ENCODE peak calls at places on chromosomes 6 and 20, in eight cellular contexts. One of them, this sample, is unnamed. For H3K4me1 and H3K9me3, the result is how much of the 10 kb centered on the place peaks cover.

GRCh38 chr20:8997720-8998119 is 71.2 kb upstream of the PLCB4 start:
- DNase-seq in thyroid gland: no peak
- DNase-seq in cardiac muscle cell: no peak
- DNase-seq in naive thymus-derived CD4-positive, alpha-beta T cell: no peak
- DNase-seq in neuronal stem cell: no peak
- DNase-seq in CD8-positive, alpha-beta T cell: no peak
- DNase-seq in IMR-90: no peak
- DNase-seq in neural progenitor cell: no peak
- DNase-seq in this sample: no peak

GRCh38 chr20:34437330-34437986 is 74.4 kb downstream of the ITCH start:
- DNase-seq in IMR-90: peak
- DNase-seq in CD8-positive, alpha-beta T cell: no peak
- DNase-seq in neural progenitor cell: no peak
- DNase-seq in naive thymus-derived CD4-positive, alpha-beta T cell: no peak
- DNase-seq in neuronal stem cell: no peak
- DNase-seq in thyroid gland: no peak
- DNase-seq in cardiac muscle cell: peak
- DNase-seq in this sample: no peak

GRCh38 chr6:42294759-42295158 is 77.1 kb upstream of the MRPS10 start:
- DNase-seq in IMR-90: peak
- DNase-seq in cardiac muscle cell: no peak
- DNase-seq in neural progenitor cell: no peak
- DNase-seq in CD8-positive, alpha-beta T cell: no peak
- DNase-seq in thyroid gland: no peak
- DNase-seq in naive thymus-derived CD4-positive, alpha-beta T cell: no peak
- DNase-seq in neuronal stem cell: no peak
- DNase-seq in this sample: no peak

GRCh38 chr6:110949679-110950285 is 8.7 kb upstream of the GTF3C6 start:
- DNase-seq in neural progenitor cell: no peak
- DNase-seq in CD8-positive, alpha-beta T cell: no peak
- DNase-seq in naive thymus-derived CD4-positive, alpha-beta T cell: peak
- DNase-seq in thyroid gland: no peak
- DNase-seq in IMR-90: peak
- DNase-seq in neuronal stem cell: no peak
- DNase-seq in cardiac muscle cell: peak
- DNase-seq in this sample: peak

GRCh38 chr6:21747441-21747840 is 153.9 kb downstream of the SOX4 start:
- DNase-seq in IMR-90: no peak
- DNase-seq in naive thymus-derived CD4-positive, alpha-beta T cell: no peak
- DNase-seq in thyroid gland: no peak
- DNase-seq in cardiac muscle cell: no peak
- DNase-seq in neural progenitor cell: no peak
- DNase-seq in CD8-positive, alpha-beta T cell: no peak
- DNase-seq in neuronal stem cell: no peak
- DNase-seq in this sample: no peak

GRCh38 chr6:167683028-167683862 is 143.5 kb upstream of the AFDN start:
- DNase-seq in neural progenitor cell: no peak
- DNase-seq in CD8-positive, alpha-beta T cell: no peak
- DNase-seq in neuronal stem cell: no peak
- DNase-seq in IMR-90: peak
- DNase-seq in naive thymus-derived CD4-positive, alpha-beta T cell: no peak
- DNase-seq in cardiac muscle cell: peak
- DNase-seq in thyroid gland: no peak
- DNase-seq in this sample: no peak

GRCh38 chr20:8790442-8791074 is 278.3 kb upstream of the PLCB4 start:
- DNase-seq in IMR-90: peak
- DNase-seq in naive thymus-derived CD4-positive, alpha-beta T cell: no peak
- DNase-seq in cardiac muscle cell: peak
- DNase-seq in CD8-positive, alpha-beta T cell: no peak
- DNase-seq in neuronal stem cell: peak
- DNase-seq in thyroid gland: peak
- DNase-seq in neural progenitor cell: peak
- DNase-seq in this sample: no peak

GRCh38 chr6:3309391-3310050 is 50.8 kb downstream of the PSMG4 start:
- DNase-seq in IMR-90: no peak
- DNase-seq in neural progenitor cell: no peak
- DNase-seq in naive thymus-derived CD4-positive, alpha-beta T cell: no peak
- DNase-seq in CD8-positive, alpha-beta T cell: no peak
- DNase-seq in cardiac muscle cell: no peak
- DNase-seq in thyroid gland: no peak
- DNase-seq in neuronal stem cell: no peak
- DNase-seq in this sample: no peak

GRCh38 chr6:155078331-155078745 is 83.2 kb downstream of the TIAM2 start:
- DNase-seq in naive thymus-derived CD4-positive, alpha-beta T cell: no peak
- DNase-seq in CD8-positive, alpha-beta T cell: no peak
- DNase-seq in thyroid gland: peak
- DNase-seq in cardiac muscle cell: peak
- DNase-seq in neuronal stem cell: no peak
- DNase-seq in neural progenitor cell: no peak
- DNase-seq in IMR-90: no peak
- DNase-seq in this sample: no peak

GRCh38 chr6:85113934-85114582 is 335.8 kb upstream of the NT5E start:
- DNase-seq in neuronal stem cell: no peak
- DNase-seq in thyroid gland: no peak
- DNase-seq in cardiac muscle cell: peak
- DNase-seq in IMR-90: no peak
- DNase-seq in CD8-positive, alpha-beta T cell: no peak
- DNase-seq in naive thymus-derived CD4-positive, alpha-beta T cell: no peak
- DNase-seq in neural progenitor cell: no peak
- DNase-seq in this sample: no peak

GRCh38 chr6:165936096-165936495 is 231.6 kb downstream of the TBXT start:
- DNase-seq in neural progenitor cell: no peak
- DNase-seq in CD8-positive, alpha-beta T cell: no peak
- DNase-seq in naive thymus-derived CD4-positive, alpha-beta T cell: no peak
- DNase-seq in neuronal stem cell: no peak
- DNase-seq in cardiac muscle cell: no peak
- DNase-seq in IMR-90: no peak
- DNase-seq in thyroid gland: no peak
- DNase-seq in this sample: no peak

GRCh38 chr6:165936660-165937059 is 231.0 kb downstream of the TBXT start:
- DNase-seq in cardiac muscle cell: no peak
- DNase-seq in thyroid gland: no peak
- DNase-seq in naive thymus-derived CD4-positive, alpha-beta T cell: no peak
- DNase-seq in CD8-positive, alpha-beta T cell: no peak
- DNase-seq in neuronal stem cell: no peak
- DNase-seq in neural progenitor cell: no peak
- DNase-seq in IMR-90: no peak
- DNase-seq in this sample: no peak

GRCh38 chr6:165939047-165939446 is 228.6 kb downstream of the TBXT start:
- DNase-seq in neural progenitor cell: no peak
- DNase-seq in thyroid gland: no peak
- DNase-seq in cardiac muscle cell: no peak
- DNase-seq in CD8-positive, alpha-beta T cell: no peak
- DNase-seq in naive thymus-derived CD4-positive, alpha-beta T cell: no peak
- DNase-seq in neuronal stem cell: no peak
- DNase-seq in IMR-90: no peak
- DNase-seq in this sample: no peak

GRCh38 chr6:165939601-165940290 is 227.9 kb downstream of the TBXT start:
- DNase-seq in IMR-90: no peak
- DNase-seq in cardiac muscle cell: no peak
- DNase-seq in naive thymus-derived CD4-positive, alpha-beta T cell: no peak
- DNase-seq in thyroid gland: no peak
- DNase-seq in neuronal stem cell: no peak
- DNase-seq in neural progenitor cell: peak
- DNase-seq in CD8-positive, alpha-beta T cell: no peak
- DNase-seq in this sample: no peak

GRCh38 chr6:165937564-165938358 is 229.9 kb downstream of the TBXT start:
- DNase-seq in cardiac muscle cell: no peak
- DNase-seq in CD8-positive, alpha-beta T cell: no peak
- DNase-seq in thyroid gland: no peak
- DNase-seq in neural progenitor cell: no peak
- DNase-seq in neuronal stem cell: no peak
- DNase-seq in IMR-90: no peak
- DNase-seq in naive thymus-derived CD4-positive, alpha-beta T cell: no peak
- DNase-seq in this sample: no peak
- H3K4me1 ChIP-seq in cardiac muscle cell: under half
- H3K4me1 ChIP-seq in CD8-positive, alpha-beta T cell: under half
- H3K4me1 ChIP-seq in thyroid gland: under half
- H3K4me1 ChIP-seq in neural progenitor cell: under half
- H3K4me1 ChIP-seq in neuronal stem cell: under half
- H3K4me1 ChIP-seq in IMR-90: under half
- H3K4me1 ChIP-seq in naive thymus-derived CD4-positive, alpha-beta T cell: under half
- H3K4me1 ChIP-seq in this sample: under half

GRCh38 chr20:31363295-31363694 is 5.1 kb upstream of the DEFB118 start:
- DNase-seq in thyroid gland: no peak
- DNase-seq in neuronal stem cell: no peak
- DNase-seq in naive thymus-derived CD4-positive, alpha-beta T cell: no peak
- DNase-seq in CD8-positive, alpha-beta T cell: no peak
- DNase-seq in neural progenitor cell: no peak
- DNase-seq in IMR-90: no peak
- DNase-seq in cardiac muscle cell: no peak
- DNase-seq in this sample: no peak
- H3K9me3 ChIP-seq in thyroid gland: under half
- H3K9me3 ChIP-seq in neuronal stem cell: under half
- H3K9me3 ChIP-seq in naive thymus-derived CD4-positive, alpha-beta T cell: under half
- H3K9me3 ChIP-seq in CD8-positive, alpha-beta T cell: under half
- H3K9me3 ChIP-seq in neural progenitor cell: under half
- H3K9me3 ChIP-seq in IMR-90: under half
- H3K9me3 ChIP-seq in cardiac muscle cell: under half
- H3K9me3 ChIP-seq in this sample: under half

DNA sequence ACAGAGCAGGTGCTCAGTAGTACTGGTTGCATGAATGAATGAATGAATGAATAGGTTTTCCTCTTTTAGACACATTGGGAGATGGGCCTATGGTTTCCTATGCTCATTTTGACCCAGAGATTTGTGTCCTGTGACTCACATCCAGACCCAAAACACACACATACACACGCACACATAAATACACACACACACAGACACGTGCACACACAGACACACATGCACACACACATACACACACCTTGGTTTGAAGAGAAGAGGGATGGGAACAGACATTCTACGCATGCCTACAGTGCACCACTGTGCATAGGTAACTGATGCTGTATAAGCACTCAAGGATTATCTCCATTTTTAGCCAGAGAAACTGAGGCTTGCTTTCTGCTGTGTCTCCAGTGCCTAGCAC is 4.1 kb downstream of the JPH2 start:
- DNase-seq in cardiac muscle cell: no peak
- DNase-seq in thyroid gland: no peak
- DNase-seq in CD8-positive, alpha-beta T cell: no peak
- DNase-seq in neural progenitor cell: no peak
- DNase-seq in neuronal stem cell: no peak
- DNase-seq in IMR-90: no peak
- DNase-seq in naive thymus-derived CD4-positive, alpha-beta T cell: no peak
- DNase-seq in this sample: no peak
- H3K4me3 ChIP-seq in cardiac muscle cell: peak
- H3K4me3 ChIP-seq in thyroid gland: no peak
- H3K4me3 ChIP-seq in CD8-positive, alpha-beta T cell: no peak
- H3K4me3 ChIP-seq in neural progenitor cell: no peak
- H3K4me3 ChIP-seq in neuronal stem cell: no peak
- H3K4me3 ChIP-seq in IMR-90: no peak
- H3K4me3 ChIP-seq in naive thymus-derived CD4-positive, alpha-beta T cell: no peak
- H3K4me3 ChIP-seq in this sample: no peak

GRCh38 chr6:13413466-13413862 is 73.9 kb downstream of the GFOD1 start:
- DNase-seq in cardiac muscle cell: no peak
- DNase-seq in neural progenitor cell: no peak
- DNase-seq in CD8-positive, alpha-beta T cell: no peak
- DNase-seq in thyroid gland: peak
- DNase-seq in neuronal stem cell: no peak
- DNase-seq in IMR-90: peak
- DNase-seq in naive thymus-derived CD4-positive, alpha-beta T cell: no peak
- DNase-seq in this sample: no peak

GRCh38 chr6:13412639-13413465 is 74.5 kb downstream of the GFOD1 start:
- DNase-seq in IMR-90: no peak
- DNase-seq in thyroid gland: no peak
- DNase-seq in neural progenitor cell: peak
- DNase-seq in CD8-positive, alpha-beta T cell: no peak
- DNase-seq in cardiac muscle cell: no peak
- DNase-seq in neuronal stem cell: no peak
- DNase-seq in naive thymus-derived CD4-positive, alpha-beta T cell: no peak
- DNase-seq in this sample: no peak

GRCh38 chr6:13413906-13414555 is 73.4 kb downstream of the GFOD1 start:
- DNase-seq in naive thymus-derived CD4-positive, alpha-beta T cell: no peak
- DNase-seq in neuronal stem cell: no peak
- DNase-seq in CD8-positive, alpha-beta T cell: no peak
- DNase-seq in IMR-90: peak
- DNase-seq in thyroid gland: peak
- DNase-seq in neural progenitor cell: peak
- DNase-seq in cardiac muscle cell: no peak
- DNase-seq in this sample: no peak

GRCh38 chr6:13417431-13417830 is 70.0 kb downstream of the GFOD1 start:
- DNase-seq in thyroid gland: peak
- DNase-seq in CD8-positive, alpha-beta T cell: no peak
- DNase-seq in neuronal stem cell: no peak
- DNase-seq in cardiac muscle cell: no peak
- DNase-seq in neural progenitor cell: no peak
- DNase-seq in naive thymus-derived CD4-positive, alpha-beta T cell: no peak
- DNase-seq in IMR-90: no peak
- DNase-seq in this sample: no peak

GRCh38 chr6:13415276-13415675 is 72.1 kb downstream of the GFOD1 start:
- DNase-seq in neuronal stem cell: no peak
- DNase-seq in naive thymus-derived CD4-positive, alpha-beta T cell: no peak
- DNase-seq in IMR-90: no peak
- DNase-seq in thyroid gland: no peak
- DNase-seq in neural progenitor cell: no peak
- DNase-seq in CD8-positive, alpha-beta T cell: no peak
- DNase-seq in cardiac muscle cell: no peak
- DNase-seq in this sample: no peak
- H3K4me1 ChIP-seq in neuronal stem cell: under half
- H3K4me1 ChIP-seq in naive thymus-derived CD4-positive, alpha-beta T cell: under half
- H3K4me1 ChIP-seq in IMR-90: under half
- H3K4me1 ChIP-seq in thyroid gland: half or more
- H3K4me1 ChIP-seq in neural progenitor cell: under half
- H3K4me1 ChIP-seq in CD8-positive, alpha-beta T cell: under half
- H3K4me1 ChIP-seq in cardiac muscle cell: under half
- H3K4me1 ChIP-seq in this sample: under half

GRCh38 chr20:48986899-48987298 is 59.2 kb upstream of the CSE1L start:
- DNase-seq in neuronal stem cell: no peak
- DNase-seq in neural progenitor cell: no peak
- DNase-seq in thyroid gland: peak
- DNase-seq in cardiac muscle cell: no peak
- DNase-seq in naive thymus-derived CD4-positive, alpha-beta T cell: no peak
- DNase-seq in IMR-90: no peak
- DNase-seq in CD8-positive, alpha-beta T cell: no peak
- DNase-seq in this sample: no peak

GRCh38 chr20:48983423-48984400 is 62.2 kb downstream of the ARFGEF2 start:
- DNase-seq in cardiac muscle cell: no peak
- DNase-seq in neural progenitor cell: no peak
- DNase-seq in thyroid gland: peak
- DNase-seq in naive thymus-derived CD4-positive, alpha-beta T cell: no peak
- DNase-seq in neuronal stem cell: no peak
- DNase-seq in CD8-positive, alpha-beta T cell: no peak
- DNase-seq in IMR-90: peak
- DNase-seq in this sample: no peak

GRCh38 chr20:48990467-48990866 is 55.6 kb upstream of the CSE1L start:
- DNase-seq in IMR-90: no peak
- DNase-seq in CD8-positive, alpha-beta T cell: no peak
- DNase-seq in thyroid gland: no peak
- DNase-seq in neural progenitor cell: no peak
- DNase-seq in cardiac muscle cell: no peak
- DNase-seq in naive thymus-derived CD4-positive, alpha-beta T cell: no peak
- DNase-seq in neuronal stem cell: no peak
- DNase-seq in this sample: no peak

GRCh38 chr20:48984575-48985219 is 61.4 kb upstream of the CSE1L start:
- DNase-seq in thyroid gland: no peak
- DNase-seq in IMR-90: no peak
- DNase-seq in neural progenitor cell: peak
- DNase-seq in cardiac muscle cell: no peak
- DNase-seq in neuronal stem cell: no peak
- DNase-seq in naive thymus-derived CD4-positive, alpha-beta T cell: no peak
- DNase-seq in CD8-positive, alpha-beta T cell: no peak
- DNase-seq in this sample: no peak
- H3K9me3 ChIP-seq in thyroid gland: under half
- H3K9me3 ChIP-seq in IMR-90: under half
- H3K9me3 ChIP-seq in neural progenitor cell: under half
- H3K9me3 ChIP-seq in cardiac muscle cell: under half
- H3K9me3 ChIP-seq in neuronal stem cell: under half
- H3K9me3 ChIP-seq in naive thymus-derived CD4-positive, alpha-beta T cell: under half
- H3K9me3 ChIP-seq in CD8-positive, alpha-beta T cell: under half
- H3K9me3 ChIP-seq in this sample: under half